ENCODE peak calls at places on chromosomes 7 and 10, in nine cellular contexts. S is cardiac muscle cell; H is GM04504; O is naive thymus-derived CD4-positive, alpha-beta T cell; A is NCI-H2029; I is HuH-7.5; C is mucosa of descending colon; V is activated T-helper 1 cell treated with Interleukin-2 at 50 U/mL for 16 hours; W is NCI-H82. M is an unnamed sample.

GRCh38 chr10:91617073-91617580 is 15.7 kb downstream of the PPP1R3C start:
- DNase-seq in S (peak; percentile 77), H (no peak), O (no peak), A (no peak), I (no peak), C (no peak), V (no peak), W (no peak), M (no peak)

GRCh38 chr10:26860026-26860541 is 674 bp downstream of the ABI1 start:
- DNase-seq in S (peak; percentile 72), H (peak; percentile 37), O (peak; percentile 45), A (no peak), I (peak; percentile 11), C (peak; percentile 65), V (peak; percentile 23), W (peak; percentile 53), M (peak; percentile 63)

GRCh38 chr10:93746844-93747284 is 10.9 kb upstream of the LGI1 start:
- DNase-seq in S (peak; percentile 95), H (peak; percentile 93), O (no peak), A (no peak), I (no peak), C (peak; percentile 51), V (no peak), W (peak; percentile 49), M (peak; percentile 74)

GRCh38 chr7:51344406-51344805 is 27.8 kb upstream of the COBL start:
- DNase-seq in S (no peak), H (no peak), O (no peak), A (peak; percentile 93), I (no peak), C (no peak), V (no peak), W (peak; percentile 7), M (peak; percentile 95)

GRCh38 chr10:73786512-73786885 is 1.1 kb downstream of the ZSWIM8 start:
- DNase-seq in S (no peak), H (no peak), O (no peak), A (no peak), I (peak; percentile 22), C (no peak), V (no peak), W (peak; percentile 41), M (no peak)

GRCh38 chr10:554182-554848 is 135.2 kb downstream of the DIP2C start:
- DNase-seq in S (peak; percentile 12), H (no peak), O (no peak), A (no peak), I (no peak), C (no peak), V (no peak), W (no peak), M (no peak)

GRCh38 chr7:80833289-80834104 is 85.4 kb downstream of the SEMA3C start:
- DNase-seq in S (no peak), H (peak; percentile 23), O (no peak), A (no peak), I (no peak), C (no peak), V (no peak), W (peak; percentile 94), M (peak; percentile 77)

GRCh38 chr10:22599048-22599561 is 115.3 kb downstream of the PIP4K2A start:
- DNase-seq in S (peak; percentile 53), H (peak; percentile 43), O (no peak), A (no peak), I (no peak), C (no peak), V (no peak), W (no peak), M (no peak)

GRCh38 chr10:60042262-60042661 is 135.9 kb upstream of the CCDC6 start:
- DNase-seq in S (no peak), H (no peak), O (no peak), A (no peak), I (no peak), C (no peak), V (no peak), W (no peak), M (peak; percentile 75)

GRCh38 chr10:33114451-33114944 is 156.5 kb upstream of the ITGB1 start:
- DNase-seq in S (peak; percentile 79), H (no peak), O (no peak), A (no peak), I (no peak), C (no peak), V (no peak), W (no peak), M (no peak)